ENCODE peak calls at places on chromosome 12, in six cellular contexts. S is H9, N is neuronal stem cell, T is IMR-90, Z is trophoblast cell, D is H1. R is an unnamed sample.

GRCh38 chr12:91361864-91362263 is 179.2 kb upstream of the DCN start:
- DNase-seq in S (no peak), N (peak), T (peak), Z (peak), D (no peak), R (peak)

GRCh38 chr12:3326850-3327780 is 163.9 kb upstream of the PRMT8 start:
- DNase-seq in S (no peak), N (no peak), T (no peak), Z (peak), D (no peak), R (no peak)

GRCh38 chr12:45184145-45184958 is 31.5 kb upstream of the ANO6 start:
- DNase-seq in S (no peak), N (no peak), T (no peak), Z (no peak), D (no peak), R (no peak)

GRCh38 chr12:13022737-13023370 is 21.3 kb upstream of the FAM234B start:
- DNase-seq in S (no peak), N (no peak), T (peak), Z (no peak), D (no peak), R (no peak)

GRCh38 chr12:113235976-113236375 is 14.7 kb downstream of the TPCN1 start:
- DNase-seq in S (no peak), N (no peak), T (no peak), Z (no peak), D (no peak), R (no peak)

GRCh38 chr12:32558941-32559340 is 120.2 kb upstream of the DNM1L start:
- DNase-seq in S (no peak), N (no peak), T (peak), Z (no peak), D (no peak), R (peak)

GRCh38 chr12:15982921-15983320 is 71.8 kb downstream of the DERA start:
- DNase-seq in S (no peak), N (no peak), T (no peak), Z (no peak), D (no peak), R (no peak)

GRCh38 chr12:103672401-103673119 is 85.5 kb downstream of the STAB2 start:
- DNase-seq in S (no peak), N (no peak), T (peak), Z (no peak), D (no peak), R (no peak)

GRCh38 chr12:124332068-124332672 is 37.3 kb downstream of the RFLNA start:
- DNase-seq in S (peak), N (no peak), T (no peak), Z (no peak), D (no peak), R (no peak)

DNA sequence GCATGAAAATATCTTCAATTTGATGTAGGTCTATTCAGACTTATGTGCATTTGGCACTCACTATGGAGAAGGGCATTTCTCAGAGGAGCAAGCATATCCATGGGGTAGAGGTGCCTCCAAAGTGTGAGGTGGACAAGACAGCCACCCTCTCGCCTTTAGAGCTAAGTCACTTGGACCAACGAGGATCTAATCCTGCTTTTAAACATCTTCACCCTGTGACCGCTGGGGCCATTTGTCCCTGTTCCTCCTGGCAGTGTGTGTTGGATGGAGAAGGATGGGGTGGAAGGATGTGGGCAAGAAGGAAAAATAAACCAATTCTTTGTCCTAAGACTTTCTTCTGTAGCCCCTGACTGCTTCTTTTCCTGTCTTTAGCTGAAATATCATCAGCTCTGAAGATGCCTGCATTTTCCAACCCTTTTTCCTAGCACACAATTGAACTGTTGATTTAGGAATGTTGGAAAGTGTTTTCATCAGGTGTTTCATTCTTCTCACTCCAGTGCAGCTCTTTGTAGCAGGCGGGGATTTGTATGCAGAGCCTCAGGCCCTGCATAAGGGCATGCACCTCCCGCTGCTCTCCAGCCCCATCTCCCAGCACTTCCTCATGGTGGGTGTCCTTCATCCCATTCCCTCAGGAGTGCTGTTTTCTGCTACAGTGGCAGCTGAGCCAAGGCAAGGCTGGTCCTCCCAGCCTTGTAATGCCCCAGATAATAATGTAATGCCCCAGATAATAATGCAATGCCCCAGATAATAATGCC is 5.3 kb downstream of the FGF6 start:
- DNase-seq in S (peak), N (no peak), T (no peak), Z (no peak), D (no peak), R (no peak)
- H3K18ac ChIP-seq in S (no peak), N (peak), T (no peak), Z (no peak), D (peak), R (no peak)

GRCh38 chr12:122980192-122981035 is at the start of gene ARL6IP4:
- DNase-seq in S (no peak), N (peak), T (peak), Z (peak), D (no peak), R (peak)
- H4K8ac ChIP-seq in S (no peak), N (peak), T (peak), Z (peak), D (peak), R (peak)

DNA sequence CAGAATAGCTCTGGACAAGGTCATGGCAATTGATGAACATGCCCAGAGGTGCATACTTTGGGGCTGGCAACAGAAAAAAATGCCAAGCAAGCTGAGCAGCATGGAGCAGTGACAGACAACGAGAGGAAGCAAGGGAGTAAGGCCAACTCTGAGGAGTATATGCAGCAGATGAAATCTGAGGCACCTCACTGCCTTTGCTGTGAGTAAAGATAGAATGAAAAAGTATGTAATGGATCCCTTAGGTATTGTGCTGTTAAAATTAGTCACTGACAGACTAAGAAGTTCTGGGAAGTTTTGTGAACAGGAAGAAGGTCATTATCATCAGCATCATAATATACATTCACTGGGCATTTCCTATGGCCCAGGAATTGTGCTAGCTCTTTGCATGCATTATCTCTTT is 269.9 kb downstream of the DUSP6 start:
- DNase-seq in S (no peak), N (no peak), T (peak), Z (no peak), D (no peak), R (no peak)
- H3K18ac ChIP-seq in S (no peak), N (no peak), T (peak), Z (no peak), D (peak), R (no peak)

GRCh38 chr12:51025182-51025747 is 919 bp downstream of the SLC11A2 start:
- DNase-seq in S (no peak), N (no peak), T (no peak), Z (no peak), D (no peak), R (no peak)
- H4K8ac ChIP-seq in S (no peak), N (no peak), T (peak), Z (peak), D (no peak), R (peak)

GRCh38 chr12:75883241-75883640 is 148.3 kb downstream of the PHLDA1 start:
- DNase-seq in S (no peak), N (no peak), T (no peak), Z (no peak), D (no peak), R (no peak)
- H3K18ac ChIP-seq in S (no peak), N (no peak), T (no peak), Z (no peak), D (no peak), R (no peak)

GRCh38 chr12:69171881-69172280 is 67.5 kb upstream of the CPSF6 start:
- DNase-seq in S (no peak), N (no peak), T (no peak), Z (no peak), D (no peak), R (no peak)

GRCh38 chr12:69167648-69168165 is 71.7 kb upstream of the CPSF6 start:
- DNase-seq in S (peak), N (no peak), T (no peak), Z (no peak), D (no peak), R (no peak)

GRCh38 chr12:69168828-69169227 is 70.5 kb upstream of the CPSF6 start:
- DNase-seq in S (no peak), N (no peak), T (no peak), Z (no peak), D (no peak), R (no peak)

GRCh38 chr12:69173358-69173757 is 66.0 kb upstream of the CPSF6 start:
- DNase-seq in S (no peak), N (no peak), T (no peak), Z (no peak), D (no peak), R (no peak)

DNA sequence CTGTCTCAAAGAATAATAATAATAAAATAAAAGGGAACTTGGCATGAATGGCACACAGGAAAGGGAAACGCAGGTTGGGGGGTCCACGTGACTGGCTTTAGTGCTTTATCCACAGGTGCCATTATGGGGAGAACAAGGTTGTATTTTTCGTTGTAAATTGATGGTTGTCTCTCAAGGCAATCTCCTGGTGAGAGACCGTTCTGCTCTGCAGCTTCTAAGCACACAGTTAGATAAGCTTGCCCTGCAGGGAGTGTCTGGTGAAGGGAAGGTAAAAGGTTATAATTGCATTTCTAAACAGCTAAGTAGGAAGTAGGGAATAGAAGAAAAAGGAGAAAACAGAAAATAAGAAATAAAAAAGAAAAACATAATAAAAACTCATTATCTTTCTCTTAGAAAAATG is 69.1 kb upstream of the CPSF6 start:
- DNase-seq in S (no peak), N (no peak), T (no peak), Z (no peak), D (no peak), R (no peak)
- H4K8ac ChIP-seq in S (no peak), N (no peak), T (no peak), Z (no peak), D (no peak), R (no peak)

DNA sequence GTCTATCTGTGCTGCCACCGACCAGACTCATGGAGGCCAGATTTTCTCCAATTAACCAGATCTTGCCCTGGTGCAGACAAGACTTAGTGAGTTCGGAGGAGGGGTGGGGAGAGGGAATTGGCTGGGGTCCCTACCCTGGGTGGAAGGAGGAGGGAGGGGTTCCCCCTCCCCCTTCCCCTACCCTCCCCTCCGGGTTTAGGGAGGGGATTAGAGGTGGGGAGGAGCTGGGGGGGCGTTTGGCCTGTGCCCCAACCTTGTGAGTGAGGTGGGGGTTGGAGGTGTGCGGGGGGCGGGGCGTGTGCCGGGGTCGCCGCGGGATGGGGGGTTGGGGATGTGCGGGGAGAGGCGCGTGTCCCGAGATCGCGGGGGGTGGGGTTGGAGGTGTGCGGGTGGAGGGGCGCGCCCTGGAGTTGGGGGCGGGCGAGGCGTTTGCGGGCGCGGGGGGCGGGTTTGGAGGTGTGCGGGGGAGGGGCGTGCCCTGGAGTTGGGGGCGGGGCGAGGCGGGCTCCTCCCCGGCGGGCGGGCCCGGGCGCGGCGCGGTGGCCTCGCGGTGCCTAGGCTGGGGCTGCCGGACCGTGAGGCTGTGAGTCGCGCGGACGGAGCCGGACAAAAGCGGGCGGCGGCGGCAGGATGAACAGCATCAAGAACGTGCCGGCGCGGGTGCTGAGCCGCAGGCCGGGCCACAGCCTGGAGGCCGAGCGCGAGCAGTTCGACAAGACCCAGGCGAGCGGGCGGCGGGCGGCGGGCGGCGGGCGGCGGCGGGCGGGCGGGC is at the start of gene HIP1R:
- DNase-seq in S (peak), N (peak), T (no peak), Z (peak), D (no peak), R (no peak)
- H3K18ac ChIP-seq in S (no peak), N (peak), T (no peak), Z (peak), D (peak), R (peak)

GRCh38 chr12:21502164-21502496 is 541 bp downstream of the GOLT1B start:
- DNase-seq in S (no peak), N (no peak), T (peak), Z (peak), D (no peak), R (peak)

GRCh38 chr12:21499765-21500164 is 1.7 kb downstream of the RECQL start:
- DNase-seq in S (no peak), N (no peak), T (no peak), Z (no peak), D (no peak), R (no peak)

GRCh38 chr12:21502872-21503271 is 1.3 kb downstream of the GOLT1B start:
- DNase-seq in S (no peak), N (no peak), T (no peak), Z (no peak), D (no peak), R (no peak)

GRCh38 chr12:21501258-21502163 is at the start of the genes GOLT1B and RECQL:
- DNase-seq in S (peak), N (peak), T (peak), Z (peak), D (peak), R (peak)

DNA sequence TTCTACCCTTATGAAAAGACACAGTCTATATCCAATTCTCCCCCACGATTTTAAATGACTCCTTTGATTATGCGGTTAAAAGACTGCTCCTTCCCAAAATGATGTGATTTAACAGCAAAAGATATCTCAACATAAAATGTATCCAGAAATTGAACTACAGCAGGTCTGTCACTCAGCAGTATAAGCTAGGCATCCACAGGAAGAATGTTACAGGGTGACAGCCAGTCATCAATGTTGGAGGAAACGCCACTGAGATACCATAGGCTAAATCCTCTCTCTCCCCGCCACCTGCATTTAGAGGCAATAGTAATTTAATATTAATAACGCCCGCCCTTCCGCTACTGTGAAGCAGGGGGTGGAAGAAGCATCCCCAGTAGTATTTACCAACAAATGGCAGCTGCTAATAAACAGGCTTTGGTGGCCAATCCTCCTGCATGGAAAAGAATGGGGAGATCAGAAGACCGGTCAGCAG is 613 bp downstream of the RECQL start:
- DNase-seq in S (no peak), N (no peak), T (no peak), Z (no peak), D (no peak), R (peak)
- H4K8ac ChIP-seq in S (no peak), N (no peak), T (peak), Z (peak), D (no peak), R (peak)

GRCh38 chr12:132410296-132410625 is 79.7 kb upstream of the FBRSL1 start:
- DNase-seq in S (no peak), N (no peak), T (no peak), Z (no peak), D (no peak), R (no peak)
- H3K18ac ChIP-seq in S (no peak), N (no peak), T (no peak), Z (no peak), D (no peak), R (no peak)

R was measured in mesenchymal stem cell.